ENCODE peak calls at places on chromosomes 12 and 14, in eight cellular contexts. T, K, R, H, D, Q, N and M are unnamed samples.

GRCh38 chr12:64088431-64089349 is 133.4 kb downstream of the KICS2 start:
- DNase-seq in Q (peak), D (peak), T (peak), H (no peak), N (no peak), K (peak), R (no peak), M (peak)

GRCh38 chr12:2902287-2902880 is 11.7 kb downstream of the TULP3 start:
- DNase-seq in T (no peak), N (no peak), Q (no peak), D (no peak), R (no peak), K (no peak), H (no peak), M (peak)

GRCh38 chr12:118103601-118104382 is at the start of gene VSIG10:
- DNase-seq in T (peak), D (peak), H (peak), R (peak), K (peak), N (peak), Q (peak), M (peak)

GRCh38 chr14:68506021-68506644 is 286.7 kb downstream of the ZFP36L1 start:
- DNase-seq in T (no peak), R (no peak), D (no peak), N (no peak), H (no peak), K (peak), Q (peak), M (peak)

GRCh38 chr14:94458558-94459200 is 6.1 kb upstream of the SERPINA11 start:
- DNase-seq in R (no peak), D (peak), T (no peak), H (no peak), N (no peak), K (peak), Q (no peak), M (no peak)

GRCh38 chr12:64826234-64826633 is 1.8 kb downstream of the TBC1D30 start:
- DNase-seq in H (no peak), N (peak), Q (peak), K (peak), R (no peak), T (peak), D (peak), M (peak)

GRCh38 chr12:14367097-14367661 is 1.7 kb downstream of the ATF7IP start:
- DNase-seq in N (no peak), K (peak), D (peak), T (peak), H (no peak), Q (peak), R (no peak), M (peak)

GRCh38 chr12:20210795-20211194 is 157.5 kb upstream of the PDE3A start:
- DNase-seq in H (no peak), D (peak), R (no peak), N (no peak), T (no peak), K (no peak), Q (no peak), M (no peak)

GRCh38 chr12:130097798-130098255 is 64.4 kb upstream of the FZD10 start:
- DNase-seq in N (no peak), Q (peak), D (no peak), R (no peak), H (no peak), K (no peak), T (no peak), M (no peak)

GRCh38 chr12:7108042-7108927 is 729 bp downstream of the C1RL start:
- DNase-seq in Q (peak), D (peak), N (peak), T (peak), K (no peak), H (peak), R (peak), M (peak)

GRCh38 chr12:34402899-34403705 is 380.8 kb downstream of the ALG10 start:
- DNase-seq in D (no peak), R (peak), N (peak), K (no peak), H (peak), T (no peak), Q (no peak), M (no peak)

GRCh38 chr12:6921539-6921938 is 6.2 kb upstream of the ATN1 start:
- DNase-seq in T (no peak), K (no peak), Q (no peak), H (no peak), R (no peak), D (no peak), N (no peak), M (no peak)

GRCh38 chr14:50917449-50917848 is 26.8 kb downstream of the PYGL start:
- DNase-seq in N (no peak), H (no peak), D (no peak), Q (no peak), R (no peak), T (no peak), K (no peak), M (no peak)

GRCh38 chr12:79439179-79439825 is 251.5 kb downstream of the PAWR start:
- DNase-seq in Q (peak), R (no peak), T (no peak), D (no peak), N (no peak), H (no peak), K (no peak), M (peak)

GRCh38 chr12:30725739-30726138 is 29.0 kb downstream of the CAPRIN2 start:
- DNase-seq in K (peak), H (no peak), T (no peak), Q (peak), R (no peak), N (no peak), D (no peak), M (peak)

GRCh38 chr14:97410667-97411286 is 613.6 kb downstream of the VRK1 start:
- DNase-seq in N (no peak), H (no peak), T (no peak), D (no peak), K (peak), R (no peak), Q (no peak), M (no peak)

GRCh38 chr14:61662437-61663311 is 32.6 kb upstream of the HIF1A start:
- DNase-seq in H (no peak), T (peak), N (peak), R (no peak), K (peak), Q (peak), D (peak), M (peak)